ENCODE peak calls at places on chromosomes 1 and 21, in four cellular contexts. P is lower leg skin, S is dorsolateral prefrontal cortex, H is GM06990. I is an unnamed sample.

GRCh38 chr1:41333146-41333784 is 28.0 kb upstream of the FOXO6 start:
- DNase-seq in S (no peak), P (peak), H (no peak), I (no peak)

GRCh38 chr21:39669485-39669884 is 56.7 kb downstream of the B3GALT5 start:
- DNase-seq in P (no peak), S (no peak), H (no peak), I (no peak)

GRCh38 chr1:87393437-87394085 is 64.9 kb downstream of the LMO4 start:
- DNase-seq in S (no peak), P (no peak), H (peak), I (no peak)

GRCh38 chr1:20731057-20731991 is 1.2 kb downstream of the SH2D5 start:
- DNase-seq in H (no peak), S (no peak), P (peak), I (no peak)

GRCh38 chr1:108561145-108561458 is 1.2 kb downstream of the EEIG2 start:
- DNase-seq in P (no peak), S (no peak), H (no peak), I (no peak)

GRCh38 chr1:172903581-172904220 is 147.0 kb downstream of the TNFSF18 start:
- DNase-seq in S (no peak), H (no peak), P (no peak), I (no peak)

GRCh38 chr1:12594966-12595838 is 22.8 kb downstream of the DHRS3 start:
- DNase-seq in S (no peak), P (peak), H (no peak), I (peak)

GRCh38 chr1:172487550-172487949 is 43.7 kb upstream of the PIGC start:
- DNase-seq in P (no peak), S (no peak), H (no peak), I (no peak)

GRCh38 chr1:151282883-151283725 is 1.0 kb downstream of the ZNF687 start:
- DNase-seq in S (no peak), H (no peak), P (peak), I (no peak)

GRCh38 chr1:156356875-156357534 is 12.0 kb upstream of the RHBG start:
- DNase-seq in P (no peak), S (no peak), H (peak), I (peak)

GRCh38 chr1:32068891-32069590 is 3.7 kb upstream of the TMEM39B start:
- DNase-seq in S (no peak), H (no peak), P (no peak), I (no peak)

GRCh38 chr21:28601708-28602107 is 391.0 kb downstream of the LTN1 start:
- DNase-seq in P (no peak), H (no peak), S (no peak), I (no peak)

GRCh38 chr1:196002906-196003305 is 605.3 kb downstream of the KCNT2 start:
- DNase-seq in P (no peak), H (no peak), S (no peak), I (no peak)

GRCh38 chr1:113998361-113998760 is 19.1 kb downstream of the OLFML3 start:
- DNase-seq in P (no peak), H (no peak), S (no peak), I (no peak)

GRCh38 chr21:37367758-37368535 is 1.4 kb downstream of the DYRK1A start:
- DNase-seq in H (peak), S (no peak), P (peak), I (peak)
- TF ChIP-seq CTCF in H (no peak), S (no peak), P (no peak), I (no peak)

GRCh38 chr1:27564710-27565649 is 39.0 kb downstream of the AHDC1 start:
- DNase-seq in H (no peak), S (no peak), P (no peak), I (no peak)
- H3K4me3 ChIP-seq in H (no peak), S (peak), P (no peak), I (no peak)

DNA sequence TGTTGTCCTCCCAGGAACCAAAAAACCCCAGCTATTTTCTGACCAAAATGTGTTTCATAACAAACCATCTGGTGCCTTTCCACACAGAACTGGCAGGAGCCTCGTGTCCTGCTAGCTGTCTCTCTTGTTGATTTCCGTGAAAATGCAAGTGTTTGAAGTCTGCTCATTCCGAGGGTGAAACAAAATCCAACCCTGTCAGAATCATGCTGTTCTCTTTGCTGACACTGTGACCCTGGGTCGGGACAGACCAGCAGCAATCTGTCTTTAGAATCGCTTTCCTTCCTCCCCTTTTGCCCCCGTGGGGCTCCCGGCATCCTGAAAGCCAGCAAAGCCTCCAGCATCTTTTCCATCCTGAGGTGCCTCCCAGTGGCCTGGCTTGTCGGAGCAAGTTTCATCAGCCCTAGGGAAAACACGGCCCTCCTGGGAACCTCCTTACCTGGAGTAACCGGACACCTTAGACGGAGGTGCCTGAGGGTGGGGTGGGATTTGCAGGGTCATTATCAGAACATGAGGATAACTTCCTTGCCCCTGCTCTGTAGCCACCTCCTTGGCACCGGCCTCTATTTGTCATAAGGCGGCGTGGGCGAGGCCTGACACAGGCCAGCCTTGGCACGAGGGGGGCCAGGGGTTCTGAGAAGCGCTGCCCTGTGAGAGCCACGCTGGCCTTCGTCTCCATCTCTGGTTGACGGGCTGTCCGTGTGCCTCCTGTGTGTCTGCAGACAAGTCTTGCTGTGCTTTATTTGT is 24.9 kb downstream of the LDLRAP1 start:
- DNase-seq in H (no peak), S (no peak), P (peak), I (peak)
- TF ChIP-seq CTCF in H (no peak), S (no peak), P (no peak), I (no peak)

DNA sequence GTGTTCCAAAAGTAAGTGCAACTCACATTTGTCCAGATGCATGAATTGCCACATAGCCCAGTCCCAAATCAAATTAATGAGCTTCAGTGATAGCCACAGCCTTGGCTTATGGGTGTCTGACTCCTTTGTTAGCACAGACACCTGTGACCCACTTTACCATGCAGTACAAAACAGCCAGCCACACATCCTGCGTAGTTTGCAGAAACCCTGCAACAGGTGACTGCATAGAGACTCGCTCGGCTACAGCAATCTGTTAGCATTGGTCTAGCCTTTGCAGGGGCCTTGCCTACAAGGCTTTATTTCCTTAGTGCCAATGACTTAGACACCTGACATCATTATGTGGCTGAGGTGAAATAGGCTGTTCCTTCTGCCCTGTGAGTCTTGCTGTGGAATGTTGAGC is 135.5 kb downstream of the CSMD2 start:
- DNase-seq in P (no peak), S (no peak), H (no peak), I (no peak)
- H3K4me3 ChIP-seq in P (no peak), S (no peak), H (no peak), I (no peak)

DNA sequence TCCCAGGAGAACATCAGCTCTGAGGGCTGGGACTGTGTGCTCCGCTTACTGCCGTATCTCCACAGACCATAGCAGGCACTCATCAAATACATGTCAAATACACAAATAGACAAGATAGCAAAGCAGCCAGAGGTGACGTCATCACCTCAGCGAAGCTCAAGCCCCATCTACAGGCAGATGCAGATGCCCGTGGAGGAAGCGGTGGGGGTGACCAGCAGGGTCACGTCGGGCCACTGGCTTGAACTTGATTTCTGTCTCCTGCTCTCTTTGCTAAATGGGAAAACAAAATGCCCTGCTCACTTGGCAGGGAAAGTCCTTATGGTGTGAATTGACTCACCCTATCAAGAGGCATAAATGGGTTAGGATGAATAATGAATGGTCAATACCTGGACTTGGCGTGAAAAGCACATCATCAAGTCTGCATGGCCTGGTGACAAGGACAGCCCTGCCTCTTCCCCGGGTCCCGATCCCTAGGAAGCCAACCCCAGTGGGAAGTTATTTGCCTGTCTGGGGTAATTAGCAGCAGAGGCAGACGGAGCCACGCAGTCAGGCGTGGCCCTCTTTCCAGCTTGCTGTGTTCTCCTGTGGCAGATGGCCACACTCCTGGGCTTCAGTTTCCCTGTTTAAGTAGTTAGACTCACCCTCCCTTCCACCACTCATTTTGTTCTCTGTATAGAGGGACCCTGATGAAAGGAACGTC is 536.0 kb downstream of the NPHP4 start:
- DNase-seq in S (no peak), P (no peak), H (no peak), I (no peak)
- TF ChIP-seq CTCF in S (no peak), P (no peak), H (no peak), I (no peak)

GRCh38 chr1:27007909-27008582 is 4.6 kb downstream of the TENT5B start:
- DNase-seq in H (no peak), P (no peak), S (no peak), I (peak)

GRCh38 chr1:27011976-27012563 is 580 bp downstream of the TENT5B start:
- DNase-seq in P (no peak), S (no peak), H (no peak), I (no peak)

GRCh38 chr1:27009601-27010197 is 3.0 kb downstream of the TENT5B start:
- DNase-seq in P (peak), H (no peak), S (no peak), I (peak)

GRCh38 chr1:27011058-27011764 is 1.4 kb downstream of the TENT5B start:
- DNase-seq in H (no peak), P (no peak), S (no peak), I (peak)

DNA sequence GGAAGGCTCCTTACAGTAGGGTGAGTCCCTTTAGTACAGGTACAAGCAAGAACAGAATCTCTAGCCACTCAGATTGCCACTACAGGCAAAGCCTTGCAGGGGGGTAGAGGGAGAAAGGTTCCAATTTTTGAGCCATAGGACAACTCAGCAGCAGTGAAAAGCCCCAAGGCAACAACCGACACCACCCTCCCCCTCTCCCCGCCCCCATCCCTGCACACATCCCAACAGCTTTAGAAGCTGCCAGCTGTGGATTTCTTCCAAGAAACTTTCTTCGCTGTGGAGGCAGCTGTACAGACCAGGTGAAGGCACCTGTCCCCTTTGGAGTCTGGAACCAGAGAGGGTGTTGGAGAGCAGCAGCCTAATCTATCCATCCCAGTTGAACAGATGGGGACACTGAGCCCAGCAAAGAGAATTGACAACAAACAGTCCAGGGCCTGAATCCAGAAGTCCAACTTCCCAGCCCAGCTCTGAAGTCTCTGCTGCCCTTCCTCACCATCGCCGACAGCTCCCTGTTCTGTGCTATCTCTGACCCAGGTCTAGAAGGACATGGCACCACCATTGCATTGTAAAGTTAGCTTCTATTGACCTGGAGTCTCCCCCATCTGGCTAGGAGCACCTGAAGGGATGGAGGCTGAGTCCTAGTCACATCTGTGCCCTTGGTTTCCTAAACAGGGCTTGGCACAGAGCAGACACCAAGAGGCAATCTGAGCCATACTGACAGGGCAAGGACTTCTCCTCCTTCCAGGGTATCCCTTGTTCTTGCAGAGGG is 2.2 kb downstream of the TENT5B start:
- DNase-seq in S (no peak), H (no peak), P (no peak), I (no peak)
- H3K4me3 ChIP-seq in S (no peak), H (no peak), P (no peak), I (no peak)